ENCODE peak calls at places on chromosomes 5 and 9, in nine cellular contexts. D is heart left ventricle; S is tibial artery; A is effector memory CD4-positive, alpha-beta T cell; E is suprapubic skin; X is CD8-positive, alpha-beta memory T cell; O is heart right ventricle; U is neural progenitor cell; N is lower lobe of right lung. T is an unnamed sample. For H3K9me3, the result is how much of the 10 kb centered on the place peaks cover.

GRCh38 chr5:16763211-16763610 is 146.4 kb upstream of the RETREG1 start:
- DNase-seq in D (no peak), O (no peak), S (no peak), X (no peak), U (no peak), N (no peak), E (no peak), A (no peak), T (no peak)

GRCh38 chr5:85453026-85453349 is 1068.3 kb upstream of the EDIL3 start:
- DNase-seq in A (no peak), E (no peak), N (no peak), X (no peak), D (no peak), S (no peak), U (no peak), O (no peak), T (no peak)

GRCh38 chr9:137034039-137034708 is 2.3 kb upstream of the FUT7 start:
- DNase-seq in E (no peak), D (no peak), O (no peak), X (no peak), U (no peak), A (no peak), S (no peak), N (no peak), T (no peak)

GRCh38 chr5:173094012-173094661 is 38.0 kb downstream of the CREBRF start:
- DNase-seq in N (no peak), U (no peak), S (no peak), O (no peak), A (no peak), E (no peak), X (no peak), D (no peak), T (no peak)

GRCh38 chr5:89204766-89205165 is 321.8 kb upstream of the MEF2C start:
- DNase-seq in E (no peak), O (no peak), D (no peak), U (no peak), S (no peak), A (no peak), N (no peak), X (no peak), T (no peak)

GRCh38 chr5:34539183-34539582 is 116.9 kb upstream of the RAI14 start:
- DNase-seq in O (no peak), D (no peak), E (no peak), A (no peak), U (no peak), N (no peak), X (no peak), S (no peak), T (no peak)

GRCh38 chr5:179301376-179301775 is 43.9 kb downstream of the ADAMTS2 start:
- DNase-seq in N (no peak), E (peak), D (no peak), U (no peak), A (no peak), X (no peak), O (peak), S (no peak), T (no peak)

GRCh38 chr5:72106922-72107873 is at the start of gene MAP1B:
- DNase-seq in D (peak), U (peak), N (no peak), S (peak), X (no peak), O (peak), E (peak), A (no peak), T (peak)

GRCh38 chr5:134227786-134228185 is 1.9 kb upstream of the PPP2CA start:
- DNase-seq in X (no peak), O (no peak), S (no peak), A (no peak), E (no peak), U (no peak), N (no peak), D (no peak), T (no peak)

GRCh38 chr5:134227259-134227658 is 1.4 kb upstream of the PPP2CA start:
- DNase-seq in U (peak), S (no peak), D (peak), N (no peak), O (no peak), X (no peak), A (no peak), E (peak), T (peak)

GRCh38 chr5:134226441-134227192 is 744 bp upstream of the PPP2CA start:
- DNase-seq in A (peak), D (no peak), X (no peak), U (no peak), N (peak), O (no peak), E (no peak), S (no peak), T (peak)

GRCh38 chr5:134224905-134225779 is 731 bp downstream of the PPP2CA start:
- DNase-seq in X (peak), N (peak), D (peak), E (peak), S (peak), O (peak), U (peak), A (peak), T (peak)

DNA sequence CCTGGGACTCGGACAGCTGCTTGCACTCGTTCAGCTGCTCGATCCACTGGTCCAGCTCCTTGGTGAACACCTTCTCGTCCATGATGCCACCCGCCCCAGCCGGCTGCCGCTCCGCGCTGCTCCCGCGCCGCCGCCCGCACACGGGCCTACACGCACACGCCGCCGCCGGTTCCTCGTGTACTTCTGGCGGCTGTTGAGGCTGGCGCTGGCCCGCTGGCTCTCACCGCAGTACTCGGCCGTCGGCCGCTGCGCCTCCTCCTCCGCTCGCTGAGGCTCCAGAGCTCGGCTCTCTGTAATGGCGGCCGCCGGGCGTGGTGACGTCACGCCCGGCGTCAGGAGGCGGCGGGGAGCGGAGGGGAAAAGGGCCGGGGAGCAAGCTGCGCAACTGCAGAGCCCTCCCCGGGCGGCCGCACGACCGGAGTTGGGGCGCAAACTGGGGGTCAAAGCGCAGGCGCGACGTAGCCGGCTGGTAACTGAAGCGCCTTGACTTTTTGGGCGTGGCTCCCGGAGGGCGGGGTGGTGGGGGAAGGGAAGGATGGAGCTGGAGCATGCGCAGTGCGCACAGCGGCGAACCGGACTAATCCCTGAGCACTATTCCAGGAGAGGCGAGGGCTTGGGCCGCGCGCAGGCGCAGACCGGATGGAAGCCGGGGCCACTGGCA is at the start of gene PPP2CA:
- DNase-seq in O (peak), A (peak), D (peak), U (peak), S (peak), E (peak), X (peak), N (peak), T (peak)
- H3K27ac ChIP-seq in O (peak), A (peak), D (peak), U (peak), S (peak), E (peak), X (peak), N (peak), T (peak)

DNA sequence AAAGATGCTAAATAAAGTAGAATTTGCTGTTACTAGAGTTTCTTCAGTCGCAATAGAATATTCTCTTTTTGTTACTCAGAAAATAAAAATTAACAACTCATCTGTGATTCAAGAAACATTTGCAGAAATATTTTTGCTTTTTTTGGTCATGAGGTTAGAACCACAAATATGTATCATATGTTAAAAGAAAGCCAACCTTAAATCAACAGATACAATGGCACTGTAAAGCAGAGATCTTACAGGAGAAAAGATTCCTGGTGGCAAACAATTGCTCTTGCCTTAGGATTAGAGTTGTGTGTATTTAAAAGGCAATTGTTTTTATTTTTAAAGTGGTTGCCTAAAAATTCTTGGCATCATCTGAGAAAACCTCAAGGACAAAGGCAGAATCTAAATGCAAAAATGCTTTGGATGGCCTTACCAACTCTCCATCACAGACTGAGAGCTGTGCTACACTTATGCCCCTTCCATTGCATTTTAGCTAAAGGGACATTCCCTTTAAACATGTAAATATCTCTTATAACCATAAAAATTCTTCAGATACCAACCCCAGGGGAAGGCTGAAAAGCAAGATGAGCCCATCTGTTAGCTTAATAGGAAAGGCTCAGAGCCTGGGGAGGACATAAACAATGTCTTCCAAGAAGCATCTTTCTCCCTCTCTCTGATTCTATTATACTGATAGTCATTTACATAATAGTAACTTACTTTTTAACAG is 100.4 kb downstream of the FAM114A2 start:
- DNase-seq in E (no peak), X (no peak), O (no peak), S (no peak), D (no peak), N (no peak), A (no peak), U (no peak), T (no peak)
- H3K9me3 ChIP-seq in E (under half), X (under half), O (half or more), S (half or more), D (half or more), N (under half), A (under half), U (under half), T (under half)

GRCh38 chr5:6636293-6636692 is 3.1 kb downstream of the SRD5A1 start:
- DNase-seq in O (no peak), N (peak), S (no peak), D (no peak), X (no peak), U (no peak), E (no peak), A (no peak), T (no peak)

GRCh38 chr5:6633469-6634326 is 458 bp downstream of the SRD5A1 start:
- DNase-seq in S (peak), A (no peak), D (no peak), U (peak), N (no peak), E (no peak), O (no peak), X (no peak), T (peak)

GRCh38 chr5:6634327-6634713 is 1.1 kb downstream of the SRD5A1 start:
- DNase-seq in X (no peak), A (no peak), S (no peak), O (no peak), U (peak), E (no peak), N (no peak), D (no peak), T (no peak)

GRCh38 chr5:6632931-6633468 is at the start of the genes NSUN2 and SRD5A1:
- DNase-seq in A (peak), N (peak), D (peak), E (peak), S (peak), X (peak), O (peak), U (peak), T (peak)

GRCh38 chr5:6634788-6635430 is 1.7 kb downstream of the SRD5A1 start:
- DNase-seq in E (no peak), A (no peak), D (no peak), U (no peak), N (no peak), S (no peak), O (no peak), X (no peak), T (no peak)
- H3K27ac ChIP-seq in E (peak), A (no peak), D (no peak), U (no peak), N (no peak), S (no peak), O (no peak), X (no peak), T (no peak)

GRCh38 chr5:8807636-8808035 is 738.2 kb downstream of the SEMA5A start:
- DNase-seq in U (no peak), A (no peak), D (no peak), N (no peak), E (no peak), S (no peak), O (no peak), X (no peak), T (no peak)

GRCh38 chr5:8805653-8806052 is 740.2 kb downstream of the SEMA5A start:
- DNase-seq in D (no peak), A (no peak), X (no peak), E (no peak), U (no peak), S (no peak), O (no peak), N (no peak), T (no peak)
- H3K9me3 ChIP-seq in D (under half), A (under half), X (under half), E (under half), U (under half), S (under half), O (half or more), N (under half), T (under half)

DNA sequence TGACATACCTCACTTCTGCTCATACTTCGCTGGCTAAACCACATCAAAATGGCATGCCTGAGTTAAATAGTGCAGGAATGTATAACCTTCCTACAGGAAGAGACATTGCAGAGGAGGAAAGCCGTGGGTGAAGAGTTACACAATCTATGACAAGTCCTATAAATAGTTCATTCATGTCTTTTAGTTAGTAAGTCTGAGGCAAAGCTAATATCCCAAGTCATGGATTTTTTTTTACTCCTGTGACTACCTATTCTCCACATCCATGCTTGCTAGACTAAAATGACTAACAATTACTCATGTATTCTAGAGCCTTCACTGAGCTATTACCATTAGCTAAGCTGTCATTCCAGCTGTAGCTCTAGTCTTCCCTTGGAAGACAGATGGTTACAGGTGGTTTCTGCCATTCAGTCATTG is 391.3 kb downstream of the NR2F1-AS1 start:
- DNase-seq in U (no peak), O (no peak), D (no peak), E (no peak), X (no peak), S (no peak), A (no peak), N (no peak), T (no peak)
- H3K27ac ChIP-seq in U (no peak), O (no peak), D (no peak), E (no peak), X (no peak), S (no peak), A (no peak), N (no peak), T (no peak)

GRCh38 chr5:1032551-1033027 is 24.0 kb downstream of the NKD2 start:
- DNase-seq in E (no peak), A (no peak), N (peak), U (no peak), X (no peak), O (peak), D (no peak), S (no peak), T (no peak)

GRCh38 chr5:1032011-1032410 is 23.4 kb downstream of the NKD2 start:
- DNase-seq in S (no peak), O (no peak), X (no peak), D (no peak), U (no peak), N (peak), A (no peak), E (no peak), T (no peak)

GRCh38 chr5:1029945-1030625 is 21.5 kb downstream of the NKD2 start:
- DNase-seq in D (no peak), A (no peak), E (no peak), U (no peak), S (no peak), O (peak), N (no peak), X (no peak), T (no peak)

GRCh38 chr5:1030801-1031271 is 22.2 kb downstream of the NKD2 start:
- DNase-seq in D (no peak), N (peak), O (peak), A (no peak), S (no peak), E (no peak), X (no peak), U (no peak), T (no peak)

GRCh38 chr5:1031306-1031959 is 22.8 kb downstream of the NKD2 start:
- DNase-seq in N (no peak), A (no peak), U (no peak), E (no peak), D (no peak), O (peak), X (no peak), S (no peak), T (no peak)
- H3K9me3 ChIP-seq in N (under half), A (under half), U (under half), E (under half), D (under half), O (under half), X (under half), S (under half), T (under half)

DNA sequence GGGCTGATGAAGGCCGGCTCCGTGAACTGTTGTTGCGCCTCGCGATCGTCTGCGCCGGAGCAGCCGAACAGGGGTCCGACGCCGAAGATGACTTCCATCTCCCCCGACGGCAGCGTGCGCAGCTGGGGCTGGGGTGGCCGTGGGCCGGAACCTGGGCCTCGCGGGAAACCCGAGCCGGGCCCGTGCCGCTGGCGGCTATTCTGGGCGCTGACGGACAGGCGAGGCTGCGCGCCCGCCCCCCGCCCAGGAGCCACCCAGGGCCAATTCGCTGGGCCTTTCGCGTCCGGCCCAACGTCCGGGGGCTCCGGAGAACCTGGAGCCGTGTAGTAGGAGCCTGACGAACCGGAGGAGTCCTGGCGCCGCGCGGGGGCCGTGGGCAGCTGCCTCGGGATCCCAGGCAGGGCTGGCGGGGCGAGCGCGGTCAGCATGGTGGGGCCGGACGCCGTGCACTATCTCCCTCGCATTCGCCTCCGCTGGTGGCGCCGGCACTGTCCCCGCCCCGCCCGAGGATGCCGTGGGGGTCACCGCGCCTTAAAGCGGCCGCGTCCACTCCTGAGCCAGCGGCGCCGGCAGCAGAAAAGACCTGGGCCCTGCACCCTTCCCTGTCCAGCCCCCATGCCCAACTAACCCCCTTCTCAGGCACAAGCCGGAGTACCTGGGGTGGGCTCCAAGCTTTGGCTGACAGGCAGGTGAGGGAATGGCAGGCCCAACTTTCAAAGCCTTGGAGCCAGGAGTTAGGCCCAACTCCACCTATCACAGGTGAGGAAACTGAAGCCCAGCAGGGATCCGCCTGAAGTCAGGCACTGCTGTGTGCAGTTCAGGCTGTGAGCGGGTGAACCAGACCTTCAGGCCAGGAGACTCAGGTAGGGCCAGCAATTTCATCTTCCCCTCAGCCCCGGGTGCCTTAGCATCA is at the start of gene PROB1:
- DNase-seq in O (peak), X (no peak), S (no peak), A (no peak), D (peak), N (no peak), U (peak), E (no peak), T (peak)
- H3K27ac ChIP-seq in O (peak), X (no peak), S (peak), A (no peak), D (peak), N (peak), U (no peak), E (no peak), T (no peak)

DNA sequence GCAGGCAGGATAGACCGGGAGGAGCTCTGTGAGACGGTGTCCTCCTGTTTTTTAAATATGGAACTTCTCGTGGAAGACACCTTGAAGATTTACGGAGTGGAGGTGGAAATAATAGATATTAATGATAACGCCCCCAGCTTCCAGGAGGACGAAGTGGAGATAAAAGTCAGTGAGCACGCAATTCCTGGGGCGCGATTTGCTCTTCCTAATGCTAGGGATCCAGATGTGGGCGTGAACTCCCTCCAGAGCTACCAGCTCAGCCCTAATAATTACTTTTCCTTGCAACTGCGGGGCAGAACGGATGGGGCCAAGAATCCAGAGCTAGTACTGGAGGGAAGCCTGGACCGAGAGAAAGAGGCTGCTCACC is 621 bp downstream of the PCDHGA11 start:
- DNase-seq in N (no peak), D (no peak), X (no peak), O (no peak), E (no peak), A (no peak), U (no peak), S (no peak), T (no peak)
- H3K9me3 ChIP-seq in N (half or more), D (half or more), X (under half), O (half or more), E (half or more), A (under half), U (half or more), S (half or more), T (under half)

DNA sequence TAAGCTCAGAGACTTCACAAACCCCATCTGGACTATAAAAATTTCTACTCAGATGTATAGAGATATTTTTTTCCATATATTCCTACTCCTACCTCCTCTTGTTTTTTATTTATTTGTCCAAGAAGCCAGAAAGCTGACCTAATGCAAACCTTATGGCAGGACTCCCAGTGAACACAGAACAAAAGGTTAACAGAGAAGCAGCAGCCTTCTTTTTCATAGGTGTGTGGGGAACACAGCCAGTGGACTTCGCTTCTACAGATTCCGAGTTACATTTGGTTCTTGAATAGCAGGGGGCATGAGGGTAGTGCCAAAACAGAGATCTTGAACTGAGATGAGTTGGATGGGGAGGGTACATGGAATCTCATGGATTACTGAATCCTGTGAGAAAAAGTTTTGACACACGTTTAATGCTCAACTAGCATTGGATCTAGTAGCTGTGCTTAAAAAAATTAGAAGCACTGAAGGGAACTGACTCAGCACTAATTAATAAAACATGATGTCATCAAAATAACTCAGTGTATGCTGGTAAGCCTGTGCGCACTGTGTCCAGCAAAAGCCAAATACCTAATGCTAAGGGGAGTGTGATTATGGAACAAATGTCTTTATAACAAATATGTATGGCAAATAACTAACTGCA is 240.1 kb downstream of the GABRB2 start:
- DNase-seq in E (no peak), X (no peak), N (no peak), O (no peak), D (no peak), U (no peak), A (no peak), S (no peak), T (no peak)
- H3K27ac ChIP-seq in E (no peak), X (no peak), N (no peak), O (no peak), D (no peak), U (no peak), A (no peak), S (no peak), T (no peak)